ENCODE peak calls at places on chromosomes 5 and 9, in ten cellular contexts. One of them, this sample, is unnamed.

GRCh38 chr5:131776451-131776850 is 20.4 kb downstream of the FNIP1 start:
- DNase-seq in HS-5: no peak
- DNase-seq in CD8-positive, alpha-beta T cell: no peak
- DNase-seq in tibial artery: no peak
- DNase-seq in fibroblast of lung: no peak
- DNase-seq in kidney glomerular epithelial cell: no peak
- DNase-seq in right cardiac atrium: no peak
- DNase-seq in endothelial cell: no peak
- DNase-seq in GM23248: peak; percentile 38
- DNase-seq in posterior cingulate gyrus: no peak
- DNase-seq in this sample: no peak

GRCh38 chr5:128770907-128771306 is 194.4 kb upstream of the SLC27A6 start:
- DNase-seq in HS-5: no peak
- DNase-seq in CD8-positive, alpha-beta T cell: no peak
- DNase-seq in tibial artery: no peak
- DNase-seq in fibroblast of lung: no peak
- DNase-seq in kidney glomerular epithelial cell: no peak
- DNase-seq in right cardiac atrium: no peak
- DNase-seq in endothelial cell: no peak
- DNase-seq in GM23248: no peak
- DNase-seq in posterior cingulate gyrus: no peak
- DNase-seq in this sample: no peak

GRCh38 chr9:71814805-71815204 is 46.5 kb upstream of the CEMIP2 start:
- DNase-seq in HS-5: no peak
- DNase-seq in CD8-positive, alpha-beta T cell: no peak
- DNase-seq in tibial artery: no peak
- DNase-seq in fibroblast of lung: no peak
- DNase-seq in kidney glomerular epithelial cell: no peak
- DNase-seq in right cardiac atrium: peak; percentile 35
- DNase-seq in endothelial cell: no peak
- DNase-seq in GM23248: peak; percentile 36
- DNase-seq in posterior cingulate gyrus: no peak
- DNase-seq in this sample: no peak

GRCh38 chr9:87606921-87607521 is 109.4 kb downstream of the DAPK1 start:
- DNase-seq in HS-5: peak; percentile 92
- DNase-seq in CD8-positive, alpha-beta T cell: no peak
- DNase-seq in tibial artery: no peak
- DNase-seq in fibroblast of lung: peak; percentile 88
- DNase-seq in kidney glomerular epithelial cell: peak; percentile 17
- DNase-seq in right cardiac atrium: no peak
- DNase-seq in endothelial cell: no peak
- DNase-seq in GM23248: peak; percentile 78
- DNase-seq in posterior cingulate gyrus: no peak
- DNase-seq in this sample: peak; percentile 37

GRCh38 chr5:141757402-141757801 is 75.4 kb upstream of the ARAP3 start:
- DNase-seq in HS-5: no peak
- DNase-seq in CD8-positive, alpha-beta T cell: no peak
- DNase-seq in tibial artery: no peak
- DNase-seq in fibroblast of lung: peak; percentile 25
- DNase-seq in kidney glomerular epithelial cell: peak; percentile 31
- DNase-seq in right cardiac atrium: no peak
- DNase-seq in endothelial cell: peak; percentile 57
- DNase-seq in GM23248: peak; percentile 68
- DNase-seq in posterior cingulate gyrus: peak; percentile 92
- DNase-seq in this sample: no peak

GRCh38 chr5:111563041-111563822 is 50.9 kb upstream of the STARD4 start:
- DNase-seq in HS-5: no peak
- DNase-seq in CD8-positive, alpha-beta T cell: no peak
- DNase-seq in tibial artery: no peak
- DNase-seq in fibroblast of lung: peak; percentile 98
- DNase-seq in kidney glomerular epithelial cell: peak; percentile 97
- DNase-seq in right cardiac atrium: no peak
- DNase-seq in endothelial cell: no peak
- DNase-seq in GM23248: peak; percentile 46
- DNase-seq in posterior cingulate gyrus: no peak
- DNase-seq in this sample: peak; percentile 79

GRCh38 chr9:123354806-123355508 is 1.0 kb upstream of the CRB2 start:
- DNase-seq in HS-5: no peak
- DNase-seq in CD8-positive, alpha-beta T cell: no peak
- DNase-seq in tibial artery: no peak
- DNase-seq in fibroblast of lung: no peak
- DNase-seq in kidney glomerular epithelial cell: peak; percentile 25
- DNase-seq in right cardiac atrium: no peak
- DNase-seq in endothelial cell: peak; percentile 5
- DNase-seq in GM23248: peak; percentile 36
- DNase-seq in posterior cingulate gyrus: no peak
- DNase-seq in this sample: no peak

GRCh38 chr9:124220551-124221451 is 36.9 kb upstream of the NEK6 start:
- DNase-seq in HS-5: no peak
- DNase-seq in CD8-positive, alpha-beta T cell: no peak
- DNase-seq in tibial artery: peak; percentile 46
- DNase-seq in fibroblast of lung: peak; percentile 48
- DNase-seq in kidney glomerular epithelial cell: no peak
- DNase-seq in right cardiac atrium: no peak
- DNase-seq in endothelial cell: no peak
- DNase-seq in GM23248: peak; percentile 66
- DNase-seq in posterior cingulate gyrus: peak; percentile 78
- DNase-seq in this sample: no peak

GRCh38 chr5:179315356-179315890 is 29.8 kb downstream of the ADAMTS2 start:
- DNase-seq in HS-5: no peak
- DNase-seq in CD8-positive, alpha-beta T cell: no peak
- DNase-seq in tibial artery: no peak
- DNase-seq in fibroblast of lung: no peak
- DNase-seq in kidney glomerular epithelial cell: no peak
- DNase-seq in right cardiac atrium: no peak
- DNase-seq in endothelial cell: no peak
- DNase-seq in GM23248: no peak
- DNase-seq in posterior cingulate gyrus: peak; percentile 77
- DNase-seq in this sample: no peak

GRCh38 chr5:161064800-161065199 is 212.8 kb upstream of the ATP10B start:
- DNase-seq in HS-5: no peak
- DNase-seq in CD8-positive, alpha-beta T cell: no peak
- DNase-seq in tibial artery: no peak
- DNase-seq in fibroblast of lung: no peak
- DNase-seq in kidney glomerular epithelial cell: no peak
- DNase-seq in right cardiac atrium: no peak
- DNase-seq in endothelial cell: no peak
- DNase-seq in GM23248: no peak
- DNase-seq in posterior cingulate gyrus: no peak
- DNase-seq in this sample: no peak

GRCh38 chr9:20441166-20441565 is 181.1 kb downstream of the MLLT3 start:
- DNase-seq in HS-5: no peak
- DNase-seq in CD8-positive, alpha-beta T cell: no peak
- DNase-seq in tibial artery: no peak
- DNase-seq in fibroblast of lung: no peak
- DNase-seq in kidney glomerular epithelial cell: no peak
- DNase-seq in right cardiac atrium: no peak
- DNase-seq in endothelial cell: no peak
- DNase-seq in GM23248: no peak
- DNase-seq in posterior cingulate gyrus: no peak
- DNase-seq in this sample: no peak

GRCh38 chr9:135062254-135062653 is 25.2 kb upstream of the OLFM1 start:
- DNase-seq in HS-5: no peak
- DNase-seq in CD8-positive, alpha-beta T cell: no peak
- DNase-seq in tibial artery: no peak
- DNase-seq in fibroblast of lung: no peak
- DNase-seq in kidney glomerular epithelial cell: no peak
- DNase-seq in right cardiac atrium: no peak
- DNase-seq in endothelial cell: no peak
- DNase-seq in GM23248: no peak
- DNase-seq in posterior cingulate gyrus: peak; percentile 29
- DNase-seq in this sample: no peak

GRCh38 chr9:95920024-95920423 is 44.5 kb downstream of the ERCC6L2 start:
- DNase-seq in HS-5: no peak
- DNase-seq in CD8-positive, alpha-beta T cell: no peak
- DNase-seq in tibial artery: no peak
- DNase-seq in fibroblast of lung: no peak
- DNase-seq in kidney glomerular epithelial cell: no peak
- DNase-seq in right cardiac atrium: no peak
- DNase-seq in endothelial cell: no peak
- DNase-seq in GM23248: no peak
- DNase-seq in posterior cingulate gyrus: no peak
- DNase-seq in this sample: no peak

GRCh38 chr5:6573651-6574101 is 59.2 kb downstream of the NSUN2 start:
- DNase-seq in HS-5: no peak
- DNase-seq in CD8-positive, alpha-beta T cell: no peak
- DNase-seq in tibial artery: no peak
- DNase-seq in fibroblast of lung: no peak
- DNase-seq in kidney glomerular epithelial cell: no peak
- DNase-seq in right cardiac atrium: no peak
- DNase-seq in endothelial cell: no peak
- DNase-seq in GM23248: no peak
- DNase-seq in posterior cingulate gyrus: no peak
- DNase-seq in this sample: no peak

GRCh38 chr5:144209421-144209820 is 38.7 kb downstream of the KCTD16 start:
- DNase-seq in HS-5: no peak
- DNase-seq in CD8-positive, alpha-beta T cell: no peak
- DNase-seq in tibial artery: no peak
- DNase-seq in fibroblast of lung: no peak
- DNase-seq in kidney glomerular epithelial cell: no peak
- DNase-seq in right cardiac atrium: no peak
- DNase-seq in endothelial cell: no peak
- DNase-seq in GM23248: no peak
- DNase-seq in posterior cingulate gyrus: no peak
- DNase-seq in this sample: no peak

GRCh38 chr5:179549973-179550510 is 312 bp upstream of the RUFY1 start:
- DNase-seq in HS-5: peak; percentile 45
- DNase-seq in CD8-positive, alpha-beta T cell: no peak
- DNase-seq in tibial artery: peak; percentile 62
- DNase-seq in fibroblast of lung: peak; percentile 63
- DNase-seq in kidney glomerular epithelial cell: peak; percentile 43
- DNase-seq in right cardiac atrium: no peak
- DNase-seq in endothelial cell: no peak
- DNase-seq in GM23248: peak; percentile 79
- DNase-seq in posterior cingulate gyrus: no peak
- DNase-seq in this sample: no peak